ENCODE peak calls at places on chromosome 7, in nine cellular contexts. R, X, M, A, P, E, V, Y and K are unnamed samples. For H3K4me1, the result is how much of the 10 kb centered on the place peaks cover.

GRCh38 chr7:44161371-44161770 is 20.2 kb upstream of the MYL7 start:
- DNase-seq in R (no peak), X (no peak), M (no peak), A (no peak), P (no peak), E (no peak), V (no peak), Y (no peak), K (no peak)

GRCh38 chr7:8109196-8110022 is 140.8 kb downstream of the GLCCI1 start:
- DNase-seq in R (no peak), X (no peak), M (no peak), A (no peak), P (no peak), E (no peak), V (no peak), Y (no peak), K (no peak)

GRCh38 chr7:43572516-43573049 is 10.3 kb upstream of the STK17A start:
- DNase-seq in R (peak), X (no peak), M (no peak), A (no peak), P (no peak), E (no peak), V (peak), Y (peak), K (peak)

GRCh38 chr7:28955723-28956607 is 2.2 kb downstream of the TRIL start:
- DNase-seq in R (peak), X (peak), M (peak), A (peak), P (peak), E (peak), V (peak), Y (peak), K (no peak)

GRCh38 chr7:75654855-75655254 is 83.9 kb downstream of the HIP1 start:
- DNase-seq in R (no peak), X (no peak), M (no peak), A (no peak), P (no peak), E (no peak), V (no peak), Y (no peak), K (no peak)

GRCh38 chr7:92880212-92881090 is 44.1 kb upstream of the CDK6 start:
- DNase-seq in R (peak), X (no peak), M (no peak), A (peak), P (no peak), E (no peak), V (peak), Y (no peak), K (no peak)

GRCh38 chr7:94043299-94043698 is 39.1 kb upstream of the BET1 start:
- DNase-seq in R (no peak), X (no peak), M (no peak), A (no peak), P (no peak), E (no peak), V (no peak), Y (no peak), K (peak)

GRCh38 chr7:148334959-148335577 is 255.5 kb upstream of the C7orf33 start:
- DNase-seq in R (no peak), X (no peak), M (no peak), A (no peak), P (no peak), E (no peak), V (peak), Y (no peak), K (peak)

GRCh38 chr7:77453531-77453930 is 37.4 kb upstream of the GSAP start:
- DNase-seq in R (peak), X (no peak), M (no peak), A (no peak), P (no peak), E (no peak), V (no peak), Y (no peak), K (no peak)

GRCh38 chr7:27100601-27101187 is 1.8 kb downstream of the HOXA2 start:
- DNase-seq in R (no peak), X (no peak), M (no peak), A (no peak), P (no peak), E (no peak), V (no peak), Y (no peak), K (no peak)

GRCh38 chr7:64557601-64558322 is 5.1 kb downstream of the ZNF680 start:
- DNase-seq in R (no peak), X (no peak), M (no peak), A (no peak), P (no peak), E (peak), V (no peak), Y (no peak), K (no peak)

GRCh38 chr7:103771294-103771693 is 218.2 kb downstream of the RELN start:
- DNase-seq in R (no peak), X (no peak), M (no peak), A (no peak), P (no peak), E (no peak), V (no peak), Y (no peak), K (no peak)

GRCh38 chr7:14687777-14688176 is 214.8 kb downstream of the DGKB start:
- DNase-seq in R (no peak), X (no peak), M (no peak), A (no peak), P (no peak), E (no peak), V (no peak), Y (no peak), K (peak)

GRCh38 chr7:150368098-150368883 is at the start of gene REPIN1:
- DNase-seq in R (peak), X (peak), M (peak), A (peak), P (peak), E (peak), V (peak), Y (peak), K (no peak)

GRCh38 chr7:80231719-80232118 is 97.1 kb downstream of the GNAI1 start:
- DNase-seq in R (no peak), X (no peak), M (no peak), A (no peak), P (no peak), E (no peak), V (no peak), Y (no peak), K (peak)

GRCh38 chr7:17304926-17305325 is 6.5 kb downstream of the AHR start:
- DNase-seq in R (no peak), X (no peak), M (no peak), A (no peak), P (no peak), E (no peak), V (peak), Y (no peak), K (peak)

GRCh38 chr7:116671681-116672595 is at the start of gene MET:
- DNase-seq in R (peak), X (peak), M (peak), A (peak), P (peak), E (peak), V (peak), Y (peak), K (peak)

DNA sequence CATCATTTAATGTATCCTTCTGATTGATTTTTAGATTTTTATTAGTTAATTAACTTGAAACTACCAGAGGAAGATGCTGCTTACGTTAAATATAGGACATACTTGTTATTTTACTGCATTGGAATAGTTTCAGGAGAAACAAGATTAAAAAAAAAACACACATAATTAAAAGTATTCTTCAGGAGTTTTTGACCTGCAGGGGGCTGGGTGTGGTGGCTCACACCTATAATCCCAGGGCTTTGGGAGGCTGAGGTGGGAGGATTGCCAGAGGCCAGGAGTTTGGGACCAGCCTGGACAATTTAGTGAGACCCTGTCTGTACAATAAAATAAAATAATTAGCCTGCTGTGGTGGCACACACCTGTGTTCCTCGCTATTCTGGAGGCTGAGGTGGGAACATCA is 10.7 kb downstream of the CBLL1 start:
- DNase-seq in R (no peak), X (no peak), M (no peak), A (no peak), P (no peak), E (no peak), V (no peak), Y (no peak), K (no peak)
- TF ChIP-seq CTCF in R (no peak), X (no peak), M (no peak), A (peak), P (no peak), E (no peak), V (no peak), Y (no peak), K (peak)

GRCh38 chr7:69654381-69654780 is 56.1 kb downstream of the AUTS2 start:
- DNase-seq in R (no peak), X (peak), M (no peak), A (no peak), P (no peak), E (peak), V (no peak), Y (peak), K (no peak)

GRCh38 chr7:69654849-69655707 is 56.8 kb downstream of the AUTS2 start:
- DNase-seq in R (no peak), X (no peak), M (no peak), A (no peak), P (no peak), E (no peak), V (no peak), Y (no peak), K (no peak)

GRCh38 chr7:69651101-69651590 is 52.9 kb downstream of the AUTS2 start:
- DNase-seq in R (no peak), X (no peak), M (no peak), A (no peak), P (no peak), E (no peak), V (no peak), Y (no peak), K (peak)

GRCh38 chr7:69656077-69656476 is 57.8 kb downstream of the AUTS2 start:
- DNase-seq in R (no peak), X (no peak), M (no peak), A (no peak), P (no peak), E (no peak), V (no peak), Y (no peak), K (no peak)

GRCh38 chr7:69652947-69653701 is 54.8 kb downstream of the AUTS2 start:
- DNase-seq in R (no peak), X (no peak), M (no peak), A (no peak), P (no peak), E (no peak), V (no peak), Y (no peak), K (no peak)
- H3K4me1 ChIP-seq in R (under half), X (under half), M (half or more), A (under half), P (under half), E (under half), V (under half), Y (under half), K (under half)

DNA sequence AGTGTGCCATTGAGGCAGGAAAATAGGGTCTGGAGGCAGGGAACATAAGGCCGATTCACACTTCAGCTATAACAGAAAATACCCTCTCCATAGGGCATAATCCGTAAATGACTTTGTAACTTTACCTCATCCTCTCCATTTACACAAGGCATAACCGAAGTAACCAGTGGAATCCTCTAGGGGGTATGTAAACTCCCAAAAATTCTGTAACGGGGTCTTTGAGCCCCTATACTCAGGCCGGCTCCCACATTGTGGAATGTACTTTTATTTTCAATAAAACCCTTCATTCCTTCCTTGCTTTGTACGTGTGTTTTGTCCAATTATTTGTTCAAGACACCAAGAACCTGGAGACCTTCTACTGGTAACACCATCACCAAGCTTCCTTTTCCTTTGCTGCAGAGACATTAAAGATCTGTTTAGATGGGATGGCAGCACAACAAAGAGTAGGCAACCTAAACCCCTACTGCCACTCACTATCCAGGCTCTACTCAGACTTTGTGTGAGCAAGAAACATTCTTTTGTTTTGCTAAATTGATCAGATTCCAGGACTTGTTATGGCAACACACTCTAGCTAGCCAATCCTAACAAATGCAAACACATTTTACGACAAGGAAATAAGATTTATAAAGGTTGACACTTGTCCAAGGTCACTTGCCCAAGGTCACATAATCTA is 99.3 kb downstream of the DGKI start:
- DNase-seq in R (no peak), X (no peak), M (no peak), A (no peak), P (no peak), E (no peak), V (no peak), Y (no peak), K (no peak)
- TF ChIP-seq CTCF in R (no peak), X (no peak), M (no peak), A (no peak), P (no peak), E (no peak), V (no peak), Y (no peak), K (no peak)

DNA sequence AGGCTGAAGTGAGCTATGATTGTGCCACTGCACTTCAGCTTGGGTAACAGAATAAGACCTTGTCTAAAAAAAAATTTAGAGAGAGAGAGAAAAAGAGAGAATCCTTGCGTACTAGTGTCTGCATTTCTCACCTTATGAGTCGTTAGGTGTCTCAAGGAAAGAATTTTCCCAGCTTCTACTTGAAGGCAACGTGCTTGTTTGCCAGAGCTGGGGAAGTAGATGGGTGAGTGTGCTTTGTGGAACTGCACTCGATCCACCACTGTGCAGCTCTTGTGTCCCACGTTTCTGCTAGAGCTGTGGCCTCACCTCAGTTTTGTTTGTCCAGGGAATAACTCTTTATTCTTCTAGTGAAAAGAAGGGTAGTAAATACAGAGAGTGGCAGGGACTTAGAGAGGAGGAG is 38.9 kb downstream of the HDAC9 start:
- DNase-seq in R (no peak), X (no peak), M (no peak), A (no peak), P (no peak), E (no peak), V (no peak), Y (no peak), K (peak)
- H3K4me1 ChIP-seq in R (under half), X (under half), M (half or more), A (under half), P (under half), E (under half), V (under half), Y (under half), K (under half)

GRCh38 chr7:109456116-109456515 is 886.4 kb downstream of the DNAJB9 start:
- DNase-seq in R (no peak), X (no peak), M (no peak), A (no peak), P (no peak), E (no peak), V (no peak), Y (no peak), K (no peak)
- TF ChIP-seq CTCF in R (no peak), X (no peak), M (no peak), A (no peak), P (no peak), E (no peak), V (no peak), Y (no peak), K (no peak)

GRCh38 chr7:5397657-5398237 is 25.9 kb downstream of the TNRC18 start:
- DNase-seq in R (no peak), X (no peak), M (no peak), A (no peak), P (no peak), E (no peak), V (no peak), Y (no peak), K (peak)
- H3K4me1 ChIP-seq in R (under half), X (under half), M (under half), A (under half), P (under half), E (under half), V (under half), Y (under half), K (under half)

GRCh38 chr7:114217026-114217425 is 197.6 kb upstream of the FOXP2 start:
- DNase-seq in R (no peak), X (no peak), M (no peak), A (no peak), P (no peak), E (no peak), V (no peak), Y (no peak), K (no peak)
- TF ChIP-seq CTCF in R (no peak), X (no peak), M (no peak), A (no peak), P (no peak), E (no peak), V (no peak), Y (no peak), K (peak)

GRCh38 chr7:128741491-128741890 is 2.3 kb downstream of the CALU start:
- DNase-seq in R (no peak), X (no peak), M (no peak), A (no peak), P (no peak), E (no peak), V (no peak), Y (no peak), K (no peak)

GRCh38 chr7:128743112-128743772 is 4.1 kb downstream of the CALU start:
- DNase-seq in R (no peak), X (no peak), M (no peak), A (no peak), P (no peak), E (no peak), V (no peak), Y (no peak), K (no peak)

GRCh38 chr7:128745706-128746105 is 6.5 kb downstream of the CALU start:
- DNase-seq in R (no peak), X (no peak), M (no peak), A (no peak), P (no peak), E (no peak), V (no peak), Y (no peak), K (no peak)

GRCh38 chr7:128742206-128742605 is 3.0 kb downstream of the CALU start:
- DNase-seq in R (no peak), X (no peak), M (no peak), A (no peak), P (no peak), E (no peak), V (no peak), Y (no peak), K (no peak)

DNA sequence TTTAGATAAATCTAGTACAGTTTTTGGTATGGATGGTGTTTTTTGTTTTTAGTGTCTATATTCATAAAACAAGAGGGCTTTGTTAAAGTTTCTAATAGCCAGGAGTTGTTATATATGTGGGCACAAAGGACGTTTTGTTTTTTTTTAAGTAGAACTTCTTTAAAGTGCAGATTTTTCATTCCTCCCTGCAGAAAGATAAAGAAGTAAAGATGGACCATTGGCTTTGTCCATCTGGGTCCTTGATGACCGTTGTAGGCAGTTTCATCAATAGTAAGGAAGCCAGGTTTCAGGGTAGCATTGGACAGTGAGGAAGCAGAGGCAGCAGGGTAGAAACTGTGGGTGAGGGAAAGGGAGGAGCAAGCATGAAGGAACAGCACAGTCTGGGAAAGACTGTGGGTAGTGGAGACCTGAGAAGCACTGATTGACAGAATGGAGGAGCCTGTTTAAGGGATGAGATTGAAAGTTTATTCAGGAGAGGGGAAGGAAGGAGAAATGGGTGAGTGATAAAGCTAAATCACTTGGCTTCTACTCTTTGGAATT is 5.3 kb downstream of the CALU start:
- DNase-seq in R (no peak), X (no peak), M (no peak), A (no peak), P (no peak), E (no peak), V (no peak), Y (no peak), K (no peak)
- H3K4me1 ChIP-seq in R (under half), X (half or more), M (half or more), A (under half), P (under half), E (under half), V (under half), Y (under half), K (under half)

GRCh38 chr7:105118612-105119600 is 104.9 kb downstream of the KMT2E start:
- DNase-seq in R (no peak), X (no peak), M (no peak), A (no peak), P (no peak), E (no peak), V (no peak), Y (no peak), K (no peak)
- TF ChIP-seq CTCF in R (no peak), X (no peak), M (no peak), A (no peak), P (no peak), E (no peak), V (no peak), Y (no peak), K (no peak)